ENCODE peak calls at places on chromosomes 13 and 19, in seven cellular contexts. R is colonic mucosa; G is effector memory CD4-positive, alpha-beta T cell; C is cardiac muscle cell; H is fibroblast of lung; E is tibial artery; Q is left lung. V is an unnamed sample.

GRCh38 chr13:35164324-35164932 is 222.4 kb downstream of the NBEA start:
- DNase-seq in R (no peak), E (no peak), Q (no peak), C (peak), G (no peak), H (peak), V (no peak)

GRCh38 chr13:99995503-99996176 is 14.1 kb downstream of the ZIC2 start:
- DNase-seq in G (no peak), H (no peak), Q (no peak), E (no peak), R (no peak), C (no peak), V (no peak)

GRCh38 chr13:39536906-39537305 is 66.1 kb downstream of the LHFPL6 start:
- DNase-seq in R (no peak), H (peak), E (no peak), G (no peak), Q (no peak), C (no peak), V (no peak)

GRCh38 chr19:4007836-4008539 is 452 bp downstream of the PIAS4 start:
- DNase-seq in E (no peak), Q (no peak), H (no peak), R (peak), C (peak), G (no peak), V (no peak)

GRCh38 chr13:113065406-113066141 is 40.0 kb upstream of the F7 start:
- DNase-seq in H (peak), C (no peak), E (no peak), G (no peak), Q (peak), R (no peak), V (no peak)

GRCh38 chr13:96984061-96984508 is 10.2 kb downstream of the OXGR1 start:
- DNase-seq in R (peak), G (no peak), E (no peak), C (peak), Q (no peak), H (no peak), V (peak)

GRCh38 chr13:94783489-94783888 is 71.1 kb upstream of the SOX21 start:
- DNase-seq in H (no peak), R (no peak), G (no peak), C (no peak), E (no peak), Q (no peak), V (no peak)

GRCh38 chr13:24264976-24265375 is 44.4 kb upstream of the C1QTNF9 start:
- DNase-seq in Q (peak), R (no peak), E (no peak), C (no peak), G (peak), H (no peak), V (no peak)

GRCh38 chr19:18701250-18701608 is 17.7 kb downstream of the CRTC1 start:
- DNase-seq in C (no peak), E (no peak), G (no peak), R (no peak), Q (no peak), H (no peak), V (no peak)

GRCh38 chr13:37143901-37144300 is 38.4 kb upstream of the CSNK1A1L start:
- DNase-seq in Q (no peak), E (no peak), C (no peak), H (peak), G (no peak), R (no peak), V (no peak)

GRCh38 chr19:41409288-41409687 is 11.7 kb downstream of the BCKDHA start:
- DNase-seq in Q (no peak), C (peak), G (no peak), R (peak), H (peak), E (no peak), V (peak)

GRCh38 chr13:106187501-106187900 is 348.0 kb downstream of the EFNB2 start:
- DNase-seq in H (no peak), Q (no peak), C (no peak), E (no peak), G (no peak), R (no peak), V (no peak)

GRCh38 chr19:3708207-3708931 is at the start of gene TJP3:
- DNase-seq in H (peak), E (no peak), C (peak), Q (peak), G (no peak), R (peak), V (peak)

GRCh38 chr13:81305928-81306327 is 965.0 kb upstream of the SPRY2 start:
- DNase-seq in C (no peak), G (no peak), Q (no peak), H (no peak), E (no peak), R (no peak), V (no peak)

GRCh38 chr13:51923983-51924539 is 62.3 kb downstream of the CCDC70 start:
- DNase-seq in E (no peak), R (no peak), H (no peak), C (no peak), Q (no peak), G (no peak), V (peak)

GRCh38 chr19:782195-783043 is 14.8 kb upstream of the PTBP1 start:
- DNase-seq in R (no peak), E (no peak), C (peak), H (peak), G (no peak), Q (no peak), V (no peak)

GRCh38 chr13:27678306-27679040 is 56.8 kb downstream of the POLR1D start:
- DNase-seq in H (no peak), C (no peak), G (no peak), R (peak), Q (no peak), E (no peak), V (no peak)

GRCh38 chr13:63190219-63190618 is 1774.6 kb upstream of the PCDH20 start:
- DNase-seq in C (no peak), E (no peak), Q (no peak), H (peak), R (no peak), G (no peak), V (no peak)

GRCh38 chr13:34391071-34391470 is 551.0 kb upstream of the NBEA start:
- DNase-seq in G (no peak), E (no peak), Q (no peak), R (no peak), C (peak), H (peak), V (no peak)

GRCh38 chr13:52162279-52163101 is 3.1 kb upstream of the NEK3 start:
- DNase-seq in E (no peak), R (no peak), H (peak), C (peak), Q (no peak), G (no peak), V (no peak)

GRCh38 chr19:35353635-35354034 is 4.6 kb upstream of the FFAR3 start:
- DNase-seq in Q (peak), G (no peak), C (peak), R (no peak), H (no peak), E (no peak), V (no peak)

GRCh38 chr13:40588101-40588500 is 78.3 kb downstream of the FOXO1 start:
- DNase-seq in Q (no peak), C (no peak), R (no peak), G (no peak), H (no peak), E (no peak), V (no peak)
- H3K27ac ChIP-seq in Q (no peak), C (no peak), R (no peak), G (no peak), H (no peak), E (no peak), V (no peak)

DNA sequence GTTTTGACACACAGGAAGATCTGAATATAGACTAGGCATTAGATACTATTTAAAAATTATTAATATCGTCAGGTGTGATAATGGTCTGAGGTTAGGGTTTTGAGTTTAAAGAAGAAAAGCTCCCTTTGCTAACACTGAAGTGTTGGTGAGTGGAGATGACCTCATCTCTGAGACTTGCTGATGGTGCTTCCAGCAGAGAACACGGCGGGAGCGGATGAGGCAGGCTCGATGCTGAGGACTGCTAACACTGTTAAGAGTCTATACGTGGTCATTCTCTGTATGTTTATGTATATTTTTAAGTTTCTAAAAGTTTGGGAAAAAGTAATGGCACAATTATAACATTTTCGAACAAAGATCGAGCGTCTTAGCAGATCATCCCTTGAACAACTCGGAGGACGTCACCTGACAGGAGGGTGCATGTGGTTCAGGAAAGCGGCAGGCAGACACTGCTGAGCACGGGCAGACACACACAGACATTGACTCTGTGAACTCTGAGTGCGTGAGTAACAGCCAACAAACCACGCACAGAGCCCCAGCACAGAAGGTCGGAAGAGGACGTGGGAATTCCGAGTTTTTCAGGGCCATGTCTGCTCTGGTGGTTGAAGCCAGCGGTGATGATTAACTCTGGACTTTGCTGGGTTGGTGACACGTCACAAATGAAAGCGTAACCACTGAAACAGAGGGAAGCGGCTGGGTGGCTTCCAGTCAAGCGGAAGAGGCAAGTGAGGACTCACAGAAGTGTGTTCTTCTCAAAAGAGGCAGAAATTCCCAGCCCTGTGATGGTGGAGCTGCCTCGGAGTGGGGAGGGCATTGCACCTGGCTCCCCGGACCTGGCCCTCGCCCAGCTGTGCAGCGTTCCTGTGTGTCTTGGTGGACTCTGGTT is 91.9 kb upstream of the TEX29 start:
- DNase-seq in C (no peak), H (peak), R (no peak), E (no peak), G (no peak), Q (no peak), V (no peak)
- H3K4me3 ChIP-seq in C (no peak), H (no peak), R (no peak), E (peak), G (no peak), Q (no peak), V (no peak)

GRCh38 chr13:21055511-21056045 is 5.8 kb downstream of the LATS2 start:
- DNase-seq in R (no peak), H (no peak), C (no peak), E (no peak), G (no peak), Q (no peak), V (no peak)

GRCh38 chr13:21060063-21060826 is 1.1 kb downstream of the LATS2 start:
- DNase-seq in E (peak), H (peak), R (peak), Q (peak), C (peak), G (no peak), V (peak)

GRCh38 chr13:21061077-21061945 is at the start of gene LATS2:
- DNase-seq in H (peak), E (peak), C (peak), G (peak), Q (peak), R (peak), V (peak)

GRCh38 chr13:21060827-21061076 is 634 bp downstream of the LATS2 start:
- DNase-seq in C (no peak), R (no peak), E (no peak), G (no peak), Q (no peak), H (no peak), V (no peak)

DNA sequence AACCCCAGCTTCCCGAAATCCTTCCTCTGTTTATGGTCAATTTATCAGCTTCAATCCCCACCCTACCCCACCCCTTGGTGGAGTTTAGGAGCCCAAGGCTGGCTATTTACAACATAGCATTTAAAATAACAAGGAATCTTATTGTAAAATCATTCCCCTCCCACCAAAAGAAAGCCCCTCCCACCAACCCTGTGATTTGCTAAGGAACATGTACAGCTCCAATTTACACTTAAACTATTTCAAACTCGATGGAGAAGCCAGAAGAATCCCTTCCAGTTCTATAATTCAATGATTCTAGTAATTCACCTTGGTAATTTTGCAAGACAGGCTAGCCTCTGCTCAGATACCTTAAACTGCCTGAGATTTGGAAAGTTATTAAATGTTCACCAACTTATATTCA is 3.0 kb downstream of the LATS2 start:
- DNase-seq in H (peak), Q (no peak), G (no peak), R (peak), E (no peak), C (peak), V (no peak)
- H3K27ac ChIP-seq in H (no peak), Q (no peak), G (no peak), R (no peak), E (peak), C (no peak), V (no peak)

GRCh38 chr13:21504379-21504778 is 45.3 kb upstream of the ZDHHC20 start:
- DNase-seq in E (no peak), C (no peak), R (no peak), G (no peak), Q (no peak), H (no peak), V (no peak)
- H3K4me3 ChIP-seq in E (no peak), C (no peak), R (no peak), G (no peak), Q (no peak), H (no peak), V (no peak)

DNA sequence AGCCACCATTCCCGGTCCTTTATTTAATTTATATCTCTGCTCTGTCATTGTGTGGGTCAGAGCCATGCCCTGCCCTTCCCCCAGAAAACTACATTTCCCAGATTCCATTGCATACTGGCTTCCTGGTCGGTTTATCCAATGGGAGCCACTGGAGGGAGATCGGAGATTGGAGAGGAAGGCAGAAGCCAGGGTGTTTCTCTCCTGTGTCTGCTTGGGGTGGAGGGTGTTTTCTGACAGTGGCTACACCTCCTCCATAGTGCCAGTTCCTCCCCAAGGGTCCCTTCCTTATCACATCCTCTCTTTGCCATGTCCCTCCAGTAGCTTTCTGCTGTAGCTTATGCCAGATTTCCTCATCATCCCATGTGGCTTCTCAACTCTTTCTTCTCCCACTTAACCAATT is 19.0 kb downstream of the OLFM2 start:
- DNase-seq in H (peak), Q (no peak), G (no peak), C (peak), R (peak), E (no peak), V (peak)
- H3K27ac ChIP-seq in H (no peak), Q (no peak), G (no peak), C (no peak), R (no peak), E (no peak), V (no peak)

GRCh38 chr19:45645068-45645630 is 6.0 kb upstream of the EML2 start:
- DNase-seq in C (no peak), E (no peak), H (no peak), R (no peak), G (no peak), Q (peak), V (no peak)
- H3K4me3 ChIP-seq in C (peak), E (peak), H (peak), R (no peak), G (peak), Q (peak), V (no peak)

DNA sequence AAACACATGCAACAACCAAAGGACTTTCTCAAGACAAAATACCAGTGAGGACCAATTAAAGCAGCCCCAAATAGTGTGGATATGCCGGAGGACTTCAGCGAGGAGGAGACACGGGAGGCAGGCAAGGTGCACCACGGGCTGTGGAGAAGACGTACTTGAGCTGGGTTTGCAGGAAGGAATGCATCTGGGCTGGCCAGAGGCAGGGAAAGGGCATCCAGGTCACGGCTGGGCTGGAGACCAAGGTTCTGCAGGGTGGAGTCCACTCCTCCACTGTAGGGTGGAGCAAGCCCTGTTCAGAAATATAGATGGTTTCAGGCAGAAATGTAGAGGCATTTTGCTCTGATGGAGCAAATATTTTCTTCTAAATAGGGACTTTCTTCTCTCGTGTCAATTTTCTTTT is 36.6 kb upstream of the MEDAG start:
- DNase-seq in R (no peak), E (no peak), C (peak), Q (no peak), H (peak), G (no peak), V (no peak)
- H3K27ac ChIP-seq in R (peak), E (peak), C (no peak), Q (peak), H (peak), G (no peak), V (peak)

GRCh38 chr19:37078717-37079032 is 442 bp downstream of the ZNF420 start:
- DNase-seq in G (no peak), E (no peak), H (no peak), R (no peak), Q (no peak), C (no peak), V (no peak)
- H3K4me3 ChIP-seq in G (peak), E (peak), H (peak), R (peak), Q (peak), C (peak), V (peak)

DNA sequence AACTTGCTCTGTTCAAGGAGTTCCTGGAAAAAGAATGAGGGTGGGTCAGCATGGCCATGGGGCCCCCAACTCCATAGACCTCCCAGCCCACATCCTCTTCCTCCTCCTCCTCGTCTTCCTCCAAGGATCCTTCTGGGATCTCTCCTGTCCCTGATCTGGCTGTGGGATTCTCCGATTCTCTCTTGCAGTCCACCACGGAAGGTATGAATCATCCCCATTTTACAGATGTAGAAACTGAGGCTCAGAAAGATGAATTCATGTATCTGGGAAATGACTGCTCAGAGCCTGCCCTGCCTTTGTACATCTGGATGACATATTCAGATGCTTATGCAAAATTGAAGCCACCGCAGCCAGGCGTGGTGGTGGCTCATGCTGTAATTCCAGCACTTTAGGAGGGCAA is 2.2 kb upstream of the KANK2 start:
- DNase-seq in G (no peak), E (no peak), H (no peak), Q (no peak), C (no peak), R (no peak), V (no peak)
- H3K27ac ChIP-seq in G (no peak), E (peak), H (no peak), Q (no peak), C (no peak), R (no peak), V (no peak)